ENCODE peak calls at places on chromosomes 4 and X, in four cellular contexts. One of them, this sample, is unnamed.

GRCh38 chrX:143988356-143988755 is 104.5 kb downstream of the UBE2NL start:
- DNase-seq in esophagus squamous epithelium: no peak
- DNase-seq in GM23248: no peak
- DNase-seq in AG10803: no peak
- DNase-seq in this sample: no peak

GRCh38 chrX:128884430-128884829 is 638.9 kb downstream of the SMARCA1 start:
- DNase-seq in esophagus squamous epithelium: no peak
- DNase-seq in AG10803: no peak
- DNase-seq in GM23248: no peak
- DNase-seq in this sample: no peak

GRCh38 chr4:105765690-105766407 is 57.3 kb downstream of the GSTCD start:
- DNase-seq in AG10803: peak
- DNase-seq in GM23248: peak
- DNase-seq in esophagus squamous epithelium: no peak
- DNase-seq in this sample: peak

GRCh38 chr4:2402053-2402452 is 16.4 kb downstream of the ZFYVE28 start:
- DNase-seq in AG10803: peak
- DNase-seq in GM23248: peak
- DNase-seq in esophagus squamous epithelium: no peak
- DNase-seq in this sample: no peak

GRCh38 chr4:158586881-158587280 is 65.2 kb downstream of the RXFP1 start:
- DNase-seq in GM23248: no peak
- DNase-seq in esophagus squamous epithelium: no peak
- DNase-seq in AG10803: no peak
- DNase-seq in this sample: no peak

GRCh38 chr4:147056951-147057630 is 111.4 kb upstream of the TTC29 start:
- DNase-seq in GM23248: peak
- DNase-seq in esophagus squamous epithelium: no peak
- DNase-seq in AG10803: peak
- DNase-seq in this sample: no peak

GRCh38 chr4:54118850-54119589 is 19.1 kb downstream of the GSX2 start:
- DNase-seq in GM23248: no peak
- DNase-seq in esophagus squamous epithelium: no peak
- DNase-seq in AG10803: no peak
- DNase-seq in this sample: peak

GRCh38 chr4:45350438-45350837 is 624.1 kb upstream of the GNPDA2 start:
- DNase-seq in AG10803: peak
- DNase-seq in GM23248: peak
- DNase-seq in esophagus squamous epithelium: no peak
- DNase-seq in this sample: no peak

GRCh38 chr4:53601251-53601764 is 10.0 kb upstream of the LNX1 start:
- DNase-seq in AG10803: no peak
- DNase-seq in GM23248: peak
- DNase-seq in esophagus squamous epithelium: no peak
- DNase-seq in this sample: peak

GRCh38 chrX:153935326-153935851 is 552 bp upstream of the NAA10 start:
- DNase-seq in AG10803: no peak
- DNase-seq in esophagus squamous epithelium: no peak
- DNase-seq in GM23248: no peak
- DNase-seq in this sample: no peak

GRCh38 chrX:72554448-72555140 is 18.0 kb downstream of the HDAC8 start:
- DNase-seq in AG10803: no peak
- DNase-seq in esophagus squamous epithelium: no peak
- DNase-seq in GM23248: no peak
- DNase-seq in this sample: no peak

GRCh38 chr4:182264139-182264752 is 21.0 kb downstream of the TENM3 start:
- DNase-seq in esophagus squamous epithelium: no peak
- DNase-seq in AG10803: no peak
- DNase-seq in GM23248: no peak
- DNase-seq in this sample: no peak

GRCh38 chr4:172573899-172574298 is 594.7 kb upstream of the GALNT7 start:
- DNase-seq in esophagus squamous epithelium: no peak
- DNase-seq in GM23248: no peak
- DNase-seq in AG10803: no peak
- DNase-seq in this sample: no peak

GRCh38 chr4:75180790-75181776 is 248.2 kb downstream of the PARM1 start:
- DNase-seq in AG10803: peak
- DNase-seq in esophagus squamous epithelium: no peak
- DNase-seq in GM23248: peak
- DNase-seq in this sample: no peak

GRCh38 chr4:173807347-173807746 is 277.3 kb upstream of the HAND2 start:
- DNase-seq in esophagus squamous epithelium: no peak
- DNase-seq in GM23248: peak
- DNase-seq in AG10803: peak
- DNase-seq in this sample: peak

GRCh38 chr4:83658806-83659205 is 122.9 kb downstream of the GPAT3 start:
- DNase-seq in esophagus squamous epithelium: no peak
- DNase-seq in AG10803: no peak
- DNase-seq in GM23248: peak
- DNase-seq in this sample: no peak
- H3K4me3 ChIP-seq in esophagus squamous epithelium: no peak
- H3K4me3 ChIP-seq in AG10803: no peak
- H3K4me3 ChIP-seq in GM23248: no peak
- H3K4me3 ChIP-seq in this sample: no peak

GRCh38 chrX:138073626-138074025 is 507.7 kb downstream of the ZIC3 start:
- DNase-seq in AG10803: no peak
- DNase-seq in GM23248: no peak
- DNase-seq in esophagus squamous epithelium: no peak
- DNase-seq in this sample: no peak
- H3K4me3 ChIP-seq in AG10803: no peak
- H3K4me3 ChIP-seq in GM23248: no peak
- H3K4me3 ChIP-seq in esophagus squamous epithelium: no peak
- H3K4me3 ChIP-seq in this sample: no peak

DNA sequence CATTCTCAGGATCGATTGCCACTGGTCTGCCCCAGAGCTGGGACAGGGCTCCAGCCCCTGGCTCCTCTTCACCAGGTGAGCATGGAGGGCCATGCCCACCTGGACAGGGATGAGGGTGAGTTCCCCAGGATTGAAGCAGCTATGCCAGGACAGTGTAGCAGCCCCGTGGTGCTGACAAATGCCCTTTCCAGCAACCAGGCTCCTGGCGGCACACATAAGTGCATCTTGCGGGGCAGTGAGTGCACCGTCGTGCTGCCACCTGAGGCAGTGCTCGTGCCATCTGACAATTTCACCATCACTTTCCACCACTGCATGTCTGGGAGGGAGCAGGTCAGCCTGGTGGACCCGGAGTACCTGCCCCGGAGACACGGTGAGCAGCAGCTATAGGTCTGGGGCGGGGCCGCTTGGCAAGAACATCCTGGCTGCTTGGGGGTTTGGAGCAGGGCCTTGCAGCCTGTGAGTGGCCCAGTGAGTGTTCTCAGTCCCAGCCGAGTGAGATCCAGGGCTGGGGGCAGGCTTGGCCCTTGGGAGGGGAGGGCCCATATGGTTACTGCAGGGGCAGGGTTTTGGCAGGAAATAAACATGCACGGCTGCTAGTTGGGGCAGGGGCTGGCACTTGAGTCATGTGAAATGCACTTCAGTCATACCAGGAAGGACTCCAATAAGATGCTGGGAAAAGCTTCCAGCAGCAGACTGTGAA is 6.1 kb downstream of the IL9R start:
- DNase-seq in esophagus squamous epithelium: no peak
- DNase-seq in GM23248: no peak
- DNase-seq in AG10803: no peak
- DNase-seq in this sample: no peak
- H3K4me3 ChIP-seq in esophagus squamous epithelium: no peak
- H3K4me3 ChIP-seq in GM23248: no peak
- H3K4me3 ChIP-seq in AG10803: no peak
- H3K4me3 ChIP-seq in this sample: no peak

DNA sequence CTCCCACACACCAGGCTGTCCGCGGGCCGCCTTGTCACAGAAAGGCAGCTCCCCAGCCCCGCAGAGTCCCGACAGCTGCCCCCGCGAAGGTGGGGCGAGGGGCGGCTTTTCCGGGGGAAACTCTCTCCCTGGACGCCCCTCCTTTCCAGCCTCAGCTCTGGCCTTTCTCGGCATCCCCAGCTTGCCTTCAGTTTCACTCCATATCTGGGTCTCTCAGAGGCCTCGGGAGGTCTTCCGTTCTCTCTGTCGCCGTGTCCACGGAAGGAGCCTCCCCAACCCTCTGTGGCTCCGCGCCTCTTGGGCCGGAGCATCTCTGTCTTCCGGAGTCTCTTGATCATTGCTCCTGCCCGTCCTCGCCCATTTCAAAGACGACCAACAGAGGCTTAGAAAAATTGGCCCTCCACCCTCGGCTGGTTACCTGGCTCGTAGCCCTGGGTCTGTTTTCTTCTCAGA is 6.1 kb upstream of the MSX1 start:
- DNase-seq in esophagus squamous epithelium: no peak
- DNase-seq in GM23248: peak
- DNase-seq in AG10803: no peak
- DNase-seq in this sample: no peak
- H3K4me3 ChIP-seq in esophagus squamous epithelium: peak
- H3K4me3 ChIP-seq in GM23248: peak
- H3K4me3 ChIP-seq in AG10803: peak
- H3K4me3 ChIP-seq in this sample: peak

GRCh38 chr4:57063518-57063917 is 46.7 kb downstream of the IGFBP7 start:
- DNase-seq in AG10803: no peak
- DNase-seq in esophagus squamous epithelium: no peak
- DNase-seq in GM23248: no peak
- DNase-seq in this sample: no peak
- H3K4me3 ChIP-seq in AG10803: no peak
- H3K4me3 ChIP-seq in esophagus squamous epithelium: no peak
- H3K4me3 ChIP-seq in GM23248: no peak
- H3K4me3 ChIP-seq in this sample: no peak

GRCh38 chr4:87527446-87528240 is 1.5 kb downstream of the SPARCL1 start:
- DNase-seq in GM23248: no peak
- DNase-seq in esophagus squamous epithelium: no peak
- DNase-seq in AG10803: peak
- DNase-seq in this sample: no peak
- H3K4me3 ChIP-seq in GM23248: no peak
- H3K4me3 ChIP-seq in esophagus squamous epithelium: peak
- H3K4me3 ChIP-seq in AG10803: no peak
- H3K4me3 ChIP-seq in this sample: no peak